ENCODE peak calls at places on chromosomes 5 and 9, in nine cellular contexts. T is aorta; U is ACHN; W is GM12892; O is activated T-helper 1 cell treated with anti-CD3 and anti-CD28 coated beads, Interleukin-12 subunit alpha, Interleukin-12 subunit beta, Interleukin-2, Interleukin-4 antibody, amounts not matched to agents 30 ng/mL and 10 ng/mL and 1 ng/mL, durations not matched to agents 14 hours and 24 hours and 36 hours; I is COR-L47; K is Panc1; B is anterior cingulate cortex; G is iris pigment epithelial cell. Z is an unnamed sample.

GRCh38 chr9:86253577-86253976 is 5.9 kb downstream of the C9orf153 start:
- DNase-seq in T (no peak), U (no peak), W (no peak), O (no peak), I (no peak), K (no peak), B (no peak), G (no peak), Z (no peak)

GRCh38 chr5:178762391-178762790 is 31.9 kb upstream of the ZNF354A start:
- DNase-seq in T (no peak), U (no peak), W (no peak), O (no peak), I (no peak), K (no peak), B (no peak), G (no peak), Z (no peak)

GRCh38 chr5:141683596-141684161 is 1.6 kb upstream of the ARAP3 start:
- DNase-seq in T (no peak), U (no peak), W (no peak), O (no peak), I (no peak), K (no peak), B (no peak), G (no peak), Z (no peak)

GRCh38 chr9:76901801-76902200 is 4.1 kb downstream of the PRUNE2 start:
- DNase-seq in T (no peak), U (no peak), W (no peak), O (no peak), I (no peak), K (no peak), B (no peak), G (no peak), Z (no peak)

GRCh38 chr9:73133921-73134407 is 17.7 kb upstream of the ANXA1 start:
- DNase-seq in T (no peak), U (no peak), W (no peak), O (no peak), I (peak), K (no peak), B (no peak), G (peak), Z (no peak)

GRCh38 chr5:139745800-139746690 is 49.6 kb upstream of the PSD2 start:
- DNase-seq in T (peak), U (peak), W (no peak), O (peak), I (no peak), K (no peak), B (peak), G (peak), Z (peak)

GRCh38 chr9:129665008-129665771 is at the start of gene PRRX2:
- DNase-seq in T (peak), U (no peak), W (no peak), O (peak), I (peak), K (no peak), B (no peak), G (peak), Z (peak)

GRCh38 chr9:76734716-76735115 is 29.5 kb upstream of the PCA3 start:
- DNase-seq in T (no peak), U (no peak), W (no peak), O (no peak), I (no peak), K (no peak), B (no peak), G (no peak), Z (no peak)

GRCh38 chr5:123283031-123283430 is 140.2 kb downstream of the CEP120 start:
- DNase-seq in T (no peak), U (no peak), W (no peak), O (no peak), I (no peak), K (no peak), B (no peak), G (peak), Z (no peak)

Z was measured in activated CD4-positive, alpha-beta memory T cell treated with anti-CD3 and anti-CD28 coated beads, Interleukin-2, amount 10 ng/mL, durations not matched to agents 7 days and 5 days.